ENCODE peak calls at places on chromosomes 12 and 14, in four cellular contexts. Z is GM12891, W is body of pancreas, Y is nephron progenitor cell. K is an unnamed sample.

GRCh38 chr14:22560638-22561365 is 28.2 kb downstream of the DAD1 start:
- DNase-seq in W (peak), Y (no peak), Z (no peak), K (no peak)

GRCh38 chr14:76352639-76353281 is 23.2 kb upstream of the ESRRB start:
- DNase-seq in Z (peak), Y (peak), W (peak), K (peak)

GRCh38 chr14:24920265-24921080 is 129.5 kb downstream of the STXBP6 start:
- DNase-seq in Y (no peak), W (no peak), Z (no peak), K (no peak)

GRCh38 chr14:100375273-100375962 is 52.3 kb downstream of the SLC25A47 start:
- DNase-seq in W (peak), Y (peak), Z (peak), K (peak)

GRCh38 chr12:51863921-51864700 is 15.6 kb upstream of the FIGNL2 start:
- DNase-seq in Z (no peak), Y (peak), W (no peak), K (no peak)

GRCh38 chr12:77226398-77226797 is 161.0 kb upstream of the E2F7 start:
- DNase-seq in W (no peak), Y (no peak), Z (no peak), K (no peak)

GRCh38 chr14:55129086-55129427 is at the start of gene LGALS3:
- DNase-seq in Y (peak), W (peak), Z (peak), K (peak)

GRCh38 chr12:71945121-71945520 is 6.5 kb downstream of the TPH2 start:
- DNase-seq in W (no peak), Y (no peak), Z (no peak), K (no peak)

GRCh38 chr12:132571598-132571997 is 38.8 kb downstream of the LRCOL1 start:
- DNase-seq in Z (no peak), W (no peak), Y (no peak), K (no peak)

GRCh38 chr12:46722737-46723136 is 103.1 kb downstream of the SLC38A4 start:
- DNase-seq in Z (no peak), Y (no peak), W (no peak), K (no peak)

GRCh38 chr14:55212611-55213010 is 21.2 kb upstream of the DLGAP5 start:
- DNase-seq in Z (no peak), Y (no peak), W (no peak), K (peak)

GRCh38 chr14:58768977-58769376 is 131.2 kb downstream of the DACT1 start:
- DNase-seq in Y (peak), W (no peak), Z (no peak), K (no peak)

GRCh38 chr12:64025174-64025958 is 180.9 kb downstream of the SRGAP1 start:
- DNase-seq in Z (no peak), W (no peak), Y (no peak), K (peak)

GRCh38 chr12:63792333-63792732 is 12.6 kb downstream of the RXYLT1 start:
- DNase-seq in Z (no peak), Y (no peak), W (no peak), K (no peak)

GRCh38 chr14:55556929-55557623 is 22.9 kb upstream of the KTN1 start:
- DNase-seq in Z (no peak), W (peak), Y (peak), K (peak)

GRCh38 chr12:47797432-47797831 is 22.3 kb downstream of the HDAC7 start:
- DNase-seq in W (no peak), Y (peak), Z (peak), K (no peak)

GRCh38 chr12:108187831-108188230 is 58.7 kb downstream of the WSCD2 start:
- DNase-seq in Y (no peak), Z (no peak), W (no peak), K (no peak)

GRCh38 chr14:77989441-77989891 is 180.7 kb upstream of the NRXN3 start:
- DNase-seq in W (no peak), Z (no peak), Y (peak), K (no peak)

GRCh38 chr14:69170848-69171247 is 17.9 kb upstream of the DCAF5 start:
- DNase-seq in Z (no peak), W (no peak), Y (no peak), K (peak)

GRCh38 chr14:63295231-63295685 is 23.5 kb downstream of the GPHB5 start:
- DNase-seq in Z (no peak), W (no peak), Y (no peak), K (no peak)

GRCh38 chr12:93783827-93784226 is 106.7 kb downstream of the CRADD start:
- DNase-seq in Y (no peak), Z (no peak), W (no peak), K (no peak)

GRCh38 chr12:1914116-1914911 is 4.1 kb downstream of the CACNA2D4 start:
- DNase-seq in W (no peak), Z (no peak), Y (no peak), K (no peak)

GRCh38 chr12:44158746-44159145 is 322.9 kb downstream of the TMEM117 start:
- DNase-seq in Y (no peak), Z (no peak), W (no peak), K (no peak)

GRCh38 chr12:95083938-95084337 is 10.5 kb upstream of the NR2C1 start:
- DNase-seq in Y (peak), Z (no peak), W (no peak), K (no peak)

GRCh38 chr14:22651586-22651985 is 7.4 kb upstream of the OR6J1 start:
- DNase-seq in Z (no peak), W (no peak), Y (no peak), K (no peak)

GRCh38 chr14:93981316-93981715 is 4.9 kb upstream of the ASB2 start:
- DNase-seq in Y (no peak), W (no peak), Z (no peak), K (no peak)